ENCODE peak calls at places on chromosome 18, in seven cellular contexts. B is colonic mucosa, O is aorta, K is K562, Q is cardiac muscle cell, N is transverse colon, R is heart left ventricle. W is an unnamed sample.

GRCh38 chr18:46343940-46344372 is 239.8 kb downstream of the HAUS1 start:
- DNase-seq in R (peak; percentile 53), O (peak; percentile 73), N (peak; percentile 38), K (peak; percentile 8), B (peak; percentile 24), Q (no peak), W (peak; percentile 59)

GRCh38 chr18:48902023-48902855 is 48.5 kb downstream of the SMAD7 start:
- DNase-seq in O (peak; percentile 98), N (peak; percentile 75), Q (peak; percentile 98), R (peak; percentile 95), K (peak; percentile 67), B (peak; percentile 78), W (no peak)

GRCh38 chr18:57737661-57738060 is 65.5 kb downstream of the ATP8B1 start:
- DNase-seq in Q (peak; percentile 98), N (peak; percentile 48), R (peak; percentile 72), K (no peak), B (no peak), O (peak; percentile 89), W (no peak)

GRCh38 chr18:23380817-23381216 is 72.3 kb upstream of the RIOK3 start:
- DNase-seq in B (no peak), N (no peak), O (no peak), K (peak; percentile 35), R (no peak), Q (peak; percentile 57), W (no peak)

GRCh38 chr18:9081940-9082339 is 20.6 kb upstream of the NDUFV2 start:
- DNase-seq in K (no peak), O (no peak), N (no peak), B (no peak), Q (no peak), R (no peak), W (no peak)

GRCh38 chr18:29651121-29651675 is 1391.3 kb downstream of the DSC3 start:
- DNase-seq in Q (peak; percentile 38), K (no peak), R (no peak), N (no peak), B (no peak), O (no peak), W (no peak)

GRCh38 chr18:67710639-67711038 is 194.1 kb upstream of the DSEL start:
- DNase-seq in Q (no peak), K (no peak), N (no peak), B (no peak), O (no peak), R (no peak), W (no peak)

GRCh38 chr18:69127844-69128486 is 272.7 kb upstream of the DOK6 start:
- DNase-seq in N (no peak), B (no peak), O (no peak), K (no peak), R (peak; percentile 38), Q (peak; percentile 28), W (no peak)

GRCh38 chr18:31042391-31043181 is at the start of gene DSC3:
- DNase-seq in B (peak; percentile 38), K (no peak), O (peak; percentile 75), N (peak; percentile 23), R (no peak), Q (peak; percentile 74), W (no peak)

GRCh38 chr18:31040982-31041345 is 1.6 kb downstream of the DSC3 start:
- DNase-seq in N (no peak), O (no peak), K (no peak), R (no peak), Q (peak; percentile 37), B (no peak), W (no peak)

GRCh38 chr18:31039426-31039825 is 3.1 kb downstream of the DSC3 start:
- DNase-seq in B (no peak), Q (peak; percentile 64), N (no peak), K (no peak), O (no peak), R (no peak), W (no peak)

GRCh38 chr18:31042068-31042390 is 513 bp downstream of the DSC3 start:
- DNase-seq in B (no peak), O (no peak), Q (no peak), K (no peak), R (no peak), N (no peak), W (no peak)

GRCh38 chr18:31041346-31042067 is 1.0 kb downstream of the DSC3 start:
- DNase-seq in B (peak; percentile 22), K (no peak), O (peak; percentile 55), R (no peak), N (peak; percentile 10), Q (peak; percentile 34), W (no peak)
- H3K4me3 ChIP-seq in B (no peak overlapping the region), K (no peak overlapping the region), O (no peak overlapping the region), R (peak overlapping the region; percentile 28), N (peak overlapping the region; percentile 31), Q (peak overlapping the region; percentile 34), W (no peak overlapping the region)

DNA sequence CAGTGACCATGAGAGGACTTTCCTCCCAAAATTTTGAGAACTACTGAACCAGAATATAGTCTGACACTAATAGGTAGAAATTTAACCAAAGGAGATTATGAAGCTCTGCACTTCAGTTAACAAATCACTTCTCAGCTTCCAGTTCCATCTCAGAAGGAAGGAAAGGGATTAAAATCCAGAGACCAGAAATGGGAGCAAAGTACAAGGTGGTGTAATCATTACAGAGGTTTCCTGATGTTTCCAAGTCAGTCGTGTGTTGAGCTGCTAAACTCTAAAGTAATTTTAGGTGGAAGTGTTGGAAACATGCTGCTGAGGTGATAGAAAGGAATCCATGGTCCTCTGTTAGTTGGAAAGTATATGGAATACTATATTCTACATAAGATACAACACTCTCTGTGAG is 10.8 kb downstream of the TYMS start:
- DNase-seq in Q (no peak), N (no peak), O (no peak), K (no peak), R (no peak), B (no peak), W (no peak)
- H3K36me3 ChIP-seq in Q (peaks cover 38% of the 10 kb centered on the region), N (no peaks in the 10 kb centered on the region), O (peaks cover 8% of the 10 kb centered on the region), K (peaks cover 69% of the 10 kb centered on the region), R (peaks cover 45% of the 10 kb centered on the region), B (no peaks in the 10 kb centered on the region), W (peaks cover 23% of the 10 kb centered on the region)

GRCh38 chr18:13217466-13217961 is 1.0 kb upstream of the LDLRAD4 start:
- DNase-seq in K (peak; percentile 39), O (peak; percentile 89), N (peak; percentile 70), B (peak; percentile 62), R (peak; percentile 84), Q (peak; percentile 43), W (peak; percentile 62)

GRCh38 chr18:13219576-13219975 is 1.0 kb downstream of the LDLRAD4 start:
- DNase-seq in Q (no peak), K (no peak), N (no peak), R (no peak), O (no peak), B (no peak), W (no peak)

GRCh38 chr18:13217971-13218375 is 587 bp upstream of the LDLRAD4 start:
- DNase-seq in O (peak; percentile 88), K (peak; percentile 27), R (peak; percentile 61), N (peak; percentile 35), Q (no peak), B (peak; percentile 43), W (no peak)

GRCh38 chr18:13219012-13219396 is 444 bp downstream of the LDLRAD4 start:
- DNase-seq in B (no peak), N (no peak), Q (no peak), O (no peak), R (no peak), K (no peak), W (no peak)

DNA sequence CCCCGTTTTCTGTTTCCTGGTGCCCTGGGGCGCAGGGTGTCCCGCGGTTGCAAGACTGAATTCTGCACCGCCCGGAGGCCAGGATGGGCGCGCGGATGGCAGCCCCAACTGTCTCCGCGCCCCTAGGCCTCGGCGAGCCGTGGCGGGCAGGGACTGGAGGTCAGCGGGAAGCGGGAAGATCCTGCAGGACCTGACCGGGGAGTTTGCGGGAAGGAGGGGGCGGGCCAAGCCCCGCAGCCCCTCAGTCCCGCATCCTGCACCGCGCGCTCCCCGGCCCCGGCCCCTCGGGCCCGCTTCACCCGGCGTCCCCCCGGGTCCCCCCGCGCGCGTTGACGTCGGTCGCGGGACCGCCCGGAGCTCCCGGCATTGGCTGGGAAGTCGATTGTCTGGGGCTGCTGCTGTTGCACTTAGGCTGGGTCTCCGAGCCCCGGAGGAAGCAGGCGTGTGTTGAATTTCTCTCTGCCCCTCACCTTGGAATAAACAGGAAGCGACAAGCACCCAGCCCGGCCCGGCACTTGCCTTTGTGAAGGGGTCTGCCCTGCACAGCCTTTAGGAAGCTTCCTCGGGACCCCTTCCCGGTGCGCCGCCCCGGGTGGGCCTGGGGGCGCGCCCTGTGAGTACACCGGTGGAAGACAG is at the start of gene LDLRAD4:
- DNase-seq in Q (no peak), N (peak; percentile 59), B (peak; percentile 58), K (no peak), O (peak; percentile 85), R (peak; percentile 82), W (peak; percentile 63)
- H3K4me3 ChIP-seq in Q (peak within 1 kb of the TSS; percentile 45), N (peak within 1 kb of the TSS; percentile 83), B (peak within 1 kb of the TSS; percentile 86), K (peak within 1 kb of the TSS; percentile 10), O (peak within 1 kb of the TSS; percentile 82), R (peak within 1 kb of the TSS; percentile 75), W (peak within 1 kb of the TSS; percentile 55)

GRCh38 chr18:12369211-12369610 is 7.8 kb downstream of the AFG3L2 start:
- DNase-seq in B (no peak), K (no peak), Q (no peak), N (no peak), R (no peak), O (no peak), W (no peak)

GRCh38 chr18:12366379-12366778 is 10.6 kb downstream of the AFG3L2 start:
- DNase-seq in R (peak; percentile 77), K (no peak), N (no peak), Q (no peak), O (no peak), B (no peak), W (no peak)

GRCh38 chr18:12362473-12363174 is 14.4 kb downstream of the AFG3L2 start:
- DNase-seq in R (peak; percentile 49), K (no peak), N (no peak), Q (no peak), O (no peak), B (no peak), W (no peak)

GRCh38 chr18:12371590-12371989 is 5.4 kb downstream of the AFG3L2 start:
- DNase-seq in Q (no peak), N (no peak), B (no peak), K (no peak), O (no peak), R (no peak), W (no peak)

DNA sequence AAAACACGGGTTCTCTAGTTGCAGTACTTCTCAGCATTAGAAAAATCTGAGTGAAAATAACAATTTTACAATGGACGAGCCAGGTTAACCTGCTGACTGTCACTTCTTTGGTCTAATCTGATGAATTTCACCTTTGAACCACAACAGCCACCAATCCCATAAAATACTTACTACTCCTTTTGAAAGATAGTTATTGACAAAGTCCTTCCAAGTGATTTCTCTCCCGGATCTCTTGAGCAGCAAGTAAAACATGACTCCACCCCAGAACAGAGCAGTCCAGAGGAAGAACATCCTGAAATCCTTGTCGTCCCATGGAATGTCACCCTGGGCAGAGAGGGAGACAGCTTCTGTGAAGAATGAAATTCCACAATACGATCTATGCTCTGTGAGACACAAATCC is 10.2 kb downstream of the AFG3L2 start:
- DNase-seq in Q (no peak), O (no peak), K (no peak), B (no peak), R (no peak), N (no peak), W (no peak)
- H3K36me3 ChIP-seq in Q (peaks cover 27% of the 10 kb centered on the region), O (peaks cover 3% of the 10 kb centered on the region), K (peaks cover 93% of the 10 kb centered on the region), B (no peaks in the 10 kb centered on the region), R (peaks cover 90% of the 10 kb centered on the region), N (no peaks in the 10 kb centered on the region), W (peaks cover 22% of the 10 kb centered on the region)

GRCh38 chr18:76495435-76496199 is 575 bp upstream of the ZNF516 start:
- DNase-seq in N (peak; percentile 57), Q (peak; percentile 63), O (peak; percentile 83), B (peak; percentile 55), K (no peak), R (no peak), W (no peak)
- H3K4me3 ChIP-seq in N (peak overlapping the region; percentile 84), Q (peak overlapping the region; percentile 48), O (peak overlapping the region; percentile 54), B (peak overlapping the region; percentile 59), K (no peak overlapping the region), R (peak overlapping the region; percentile 62), W (peak overlapping the region; percentile 81)

GRCh38 chr18:79344208-79344581 is 51.5 kb upstream of the NFATC1 start:
- DNase-seq in Q (no peak), B (no peak), N (no peak), K (no peak), O (no peak), R (no peak), W (no peak)
- H3K36me3 ChIP-seq in Q (peaks cover 21% of the 10 kb centered on the region), B (no peaks in the 10 kb centered on the region), N (peaks cover 3% of the 10 kb centered on the region), K (peaks cover 15% of the 10 kb centered on the region), O (peaks cover 3% of the 10 kb centered on the region), R (peaks cover 70% of the 10 kb centered on the region), W (peaks cover 24% of the 10 kb centered on the region)